ENCODE peak calls at places on chromosomes 16 and 17, in six cellular contexts. K is anterior cingulate cortex, G is HFFc6, X is SW 1271, N is kidney glomerular epithelial cell, M is A172. F is an unnamed sample.

GRCh38 chr17:78641243-78641642 is 64.0 kb upstream of the DNAH17 start:
- DNase-seq in X (no peak), M (no peak), N (no peak), K (no peak), G (no peak), F (no peak)

GRCh38 chr16:24319415-24319814 is 63.3 kb downstream of the CACNG3 start:
- DNase-seq in G (no peak), M (no peak), K (no peak), X (no peak), N (no peak), F (no peak)

GRCh38 chr16:53433930-53434435 is 288 bp upstream of the RBL2 start:
- DNase-seq in N (peak; percentile 53), K (no peak), G (no peak), X (no peak), M (no peak), F (peak; percentile 41)

GRCh38 chr17:7887482-7888183 is 956 bp upstream of the CHD3 start:
- DNase-seq in G (peak; percentile 92), X (peak; percentile 78), K (peak; percentile 84), M (peak; percentile 89), N (peak; percentile 85), F (peak; percentile 94)

GRCh38 chr17:69609495-69610315 is 195.2 kb downstream of the MAP2K6 start:
- DNase-seq in M (peak; percentile 5), N (peak; percentile 49), G (peak; percentile 38), K (no peak), X (peak; percentile 4), F (no peak)

GRCh38 chr16:68298907-68299515 is 11.7 kb downstream of the SLC7A6OS start:
- DNase-seq in K (no peak), N (peak; percentile 15), X (no peak), M (no peak), G (peak; percentile 80), F (no peak)

GRCh38 chr17:29927546-29927945 is 2.5 kb downstream of the SSH2 start:
- DNase-seq in X (no peak), N (no peak), G (no peak), K (no peak), M (no peak), F (peak; percentile 49)

GRCh38 chr16:69707920-69708683 is 18.3 kb downstream of the NQO1 start:
- DNase-seq in X (no peak), K (no peak), N (no peak), M (no peak), G (no peak), F (no peak)

GRCh38 chr17:1270210-1271019 is at the start of gene BHLHA9:
- DNase-seq in K (no peak), M (no peak), X (no peak), G (no peak), N (no peak), F (no peak)

GRCh38 chr16:49993579-49993978 is 31.4 kb upstream of the CNEP1R1 start:
- DNase-seq in G (no peak), X (no peak), M (no peak), K (no peak), N (no peak), F (no peak)

GRCh38 chr16:48246066-48246465 is 1.3 kb downstream of the ABCC11 start:
- DNase-seq in G (no peak), N (no peak), X (no peak), K (no peak), M (no peak), F (no peak)

F was measured in pulmonary artery endothelial cell.